ENCODE peak calls at places on chromosomes 11 and 22, in eight cellular contexts. U, V, J, D, F, S, N and Y are unnamed samples.

GRCh38 chr22:22464541-22465054 is 43.9 kb downstream of the ZNF280B start:
- DNase-seq in U (no peak), V (no peak), J (no peak), D (no peak), F (no peak), S (no peak), N (no peak), Y (no peak)

GRCh38 chr11:84249344-84250135 is 963.4 kb upstream of the CCDC90B start:
- DNase-seq in U (no peak), V (no peak), J (peak), D (no peak), F (no peak), S (no peak), N (no peak), Y (peak)

GRCh38 chr11:19934828-19935259 is 222.2 kb downstream of the NAV2 start:
- DNase-seq in U (no peak), V (peak), J (no peak), D (no peak), F (no peak), S (peak), N (peak), Y (peak)

GRCh38 chr11:93326681-93327080 is 3.9 kb upstream of the DEUP1 start:
- DNase-seq in U (no peak), V (no peak), J (no peak), D (no peak), F (no peak), S (no peak), N (no peak), Y (no peak)

GRCh38 chr11:43419460-43419859 is 60.7 kb downstream of the TTC17 start:
- DNase-seq in U (no peak), V (no peak), J (no peak), D (peak), F (peak), S (peak), N (no peak), Y (peak)

GRCh38 chr22:48756146-48757111 is 1071.2 kb downstream of the BRD1 start:
- DNase-seq in U (no peak), V (no peak), J (no peak), D (no peak), F (no peak), S (no peak), N (no peak), Y (no peak)

GRCh38 chr11:9748361-9748970 is 84.6 kb downstream of the SWAP70 start:
- DNase-seq in U (peak), V (peak), J (peak), D (peak), F (peak), S (peak), N (no peak), Y (peak)

GRCh38 chr11:3738241-3738640 is 59.1 kb downstream of the NUP98 start:
- DNase-seq in U (no peak), V (no peak), J (no peak), D (no peak), F (no peak), S (peak), N (peak), Y (no peak)

GRCh38 chr11:4891996-4892640 is 10.4 kb downstream of the OR51T1 start:
- DNase-seq in U (no peak), V (no peak), J (no peak), D (no peak), F (no peak), S (peak), N (peak), Y (peak)
- TF ChIP-seq CTCF in U (no peak), V (no peak), J (peak), D (no peak), F (peak), S (no peak), N (no peak), Y (peak)

GRCh38 chr11:46050065-46050464 is 71.2 kb downstream of the PHF21A start:
- DNase-seq in U (no peak), V (no peak), J (no peak), D (no peak), F (peak), S (peak), N (peak), Y (peak)
- H3K4me3 ChIP-seq in U (no peak), V (no peak), J (no peak), D (no peak), F (no peak), S (no peak), N (no peak), Y (no peak)

GRCh38 chr22:31945478-31945815 is 1.1 kb downstream of the YWHAH start:
- DNase-seq in U (no peak), V (no peak), J (no peak), D (no peak), F (no peak), S (no peak), N (no peak), Y (no peak)

GRCh38 chr22:31947296-31947695 is 3.0 kb downstream of the YWHAH start:
- DNase-seq in U (no peak), V (no peak), J (no peak), D (peak), F (no peak), S (no peak), N (no peak), Y (peak)

GRCh38 chr22:31948002-31948401 is 3.7 kb downstream of the YWHAH start:
- DNase-seq in U (no peak), V (no peak), J (no peak), D (no peak), F (no peak), S (no peak), N (no peak), Y (no peak)

GRCh38 chr22:31944700-31945477 is 554 bp downstream of the YWHAH start:
- DNase-seq in U (peak), V (peak), J (no peak), D (peak), F (peak), S (no peak), N (no peak), Y (peak)

GRCh38 chr22:31945971-31946680 is 1.8 kb downstream of the YWHAH start:
- DNase-seq in U (no peak), V (no peak), J (no peak), D (peak), F (peak), S (peak), N (no peak), Y (peak)
- TF ChIP-seq CTCF in U (no peak), V (no peak), J (no peak), D (no peak), F (no peak), S (no peak), N (no peak), Y (no peak)

GRCh38 chr11:117075186-117075585 is 23.0 kb downstream of the SIK3 start:
- DNase-seq in U (no peak), V (no peak), J (no peak), D (no peak), F (no peak), S (no peak), N (no peak), Y (no peak)

GRCh38 chr11:117080370-117080769 is 17.9 kb downstream of the SIK3 start:
- DNase-seq in U (no peak), V (no peak), J (no peak), D (no peak), F (no peak), S (no peak), N (no peak), Y (no peak)

GRCh38 chr11:117073539-117073938 is 24.7 kb downstream of the SIK3 start:
- DNase-seq in U (no peak), V (no peak), J (no peak), D (no peak), F (no peak), S (no peak), N (no peak), Y (no peak)

GRCh38 chr11:117074122-117074521 is 24.1 kb downstream of the SIK3 start:
- DNase-seq in U (no peak), V (no peak), J (no peak), D (no peak), F (no peak), S (no peak), N (no peak), Y (no peak)

DNA sequence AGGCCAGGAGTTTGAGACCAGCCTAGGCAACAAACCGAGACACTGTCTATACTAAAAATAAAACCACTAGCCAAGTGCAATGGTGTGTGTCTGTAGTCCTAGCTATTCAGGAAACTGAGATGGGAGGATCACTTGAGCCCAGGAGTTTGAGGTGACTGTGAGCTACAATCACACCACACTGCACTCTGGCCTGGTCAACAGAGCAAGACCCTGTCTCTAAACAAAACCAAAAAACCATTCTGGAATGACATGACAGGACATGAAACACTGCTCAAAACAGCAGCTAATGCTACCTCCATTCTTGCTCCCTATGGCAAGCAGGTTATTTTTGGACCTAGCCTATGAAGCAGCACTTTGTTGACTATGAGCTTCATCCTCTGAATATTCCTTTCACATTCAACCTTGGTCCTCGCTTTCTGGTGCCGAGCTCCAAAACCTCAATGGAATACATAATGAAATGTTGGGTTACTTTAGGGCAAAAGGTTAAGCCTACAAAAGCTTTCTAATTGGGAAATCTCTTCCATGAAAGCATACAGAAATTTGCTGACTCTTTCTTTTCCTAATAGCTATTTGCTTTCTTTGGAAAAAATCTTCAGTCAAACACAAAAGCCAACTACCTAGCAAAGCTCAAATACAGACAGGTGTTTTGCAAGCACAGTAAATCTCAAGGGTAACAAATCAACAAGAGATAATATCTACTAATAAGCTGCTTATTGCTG is 21.1 kb downstream of the SIK3 start:
- DNase-seq in U (no peak), V (no peak), J (no peak), D (no peak), F (no peak), S (no peak), N (no peak), Y (no peak)
- H3K4me3 ChIP-seq in U (no peak), V (no peak), J (no peak), D (no peak), F (no peak), S (no peak), N (no peak), Y (no peak)